ENCODE peak calls at places on chromosomes 16 and 17, in six cellular contexts. R is endothelial cell of umbilical vein, L is GM12878, Y is A549, I is HCT116, F is SK-N-SH. J is an unnamed sample.

GRCh38 chr16:73154063-73154870 is 106.3 kb upstream of the ZFHX3 start:
- DNase-seq in F (no peak), I (no peak), R (peak), Y (no peak), L (no peak), J (peak)

GRCh38 chr17:71441098-71441497 is 679.7 kb upstream of the SOX9 start:
- DNase-seq in Y (peak), F (no peak), L (no peak), R (no peak), I (peak), J (no peak)

GRCh38 chr16:79229371-79229770 is 371.2 kb downstream of the MAF start:
- DNase-seq in I (no peak), R (no peak), Y (no peak), F (no peak), L (no peak), J (no peak)

GRCh38 chr17:30790279-30790678 is 34.2 kb downstream of the CRLF3 start:
- DNase-seq in Y (no peak), F (no peak), I (no peak), L (no peak), R (no peak), J (no peak)

GRCh38 chr17:27551701-27552466 is 79.1 kb upstream of the LGALS9 start:
- DNase-seq in R (no peak), I (peak), L (no peak), F (no peak), Y (peak), J (no peak)

GRCh38 chr17:40542562-40543411 is 22.5 kb downstream of the CCR7 start:
- DNase-seq in L (no peak), R (peak), Y (peak), I (no peak), F (peak), J (no peak)

GRCh38 chr16:15948532-15949209 is 745 bp upstream of the ABCC1 start:
- DNase-seq in R (no peak), I (no peak), Y (no peak), F (no peak), L (no peak), J (no peak)

GRCh38 chr17:68600123-68600880 is 865 bp downstream of the FAM20A start:
- DNase-seq in L (no peak), Y (peak), I (no peak), F (peak), R (no peak), J (no peak)

GRCh38 chr16:87420401-87421368 is 28.5 kb downstream of the MAP1LC3B start:
- DNase-seq in L (no peak), F (no peak), Y (no peak), R (no peak), I (no peak), J (no peak)

GRCh38 chr17:67574658-67575293 is 143.0 kb upstream of the NOL11 start:
- DNase-seq in Y (no peak), R (no peak), F (no peak), L (peak), I (no peak), J (no peak)

GRCh38 chr16:56896244-56896643 is 31.2 kb downstream of the SLC12A3 start:
- DNase-seq in L (no peak), Y (no peak), R (no peak), I (no peak), F (no peak), J (no peak)

GRCh38 chr16:8929086-8929748 is 34.5 kb downstream of the USP7 start:
- DNase-seq in L (peak), R (no peak), F (no peak), Y (no peak), I (no peak), J (peak)

GRCh38 chr17:50506298-50506697 is 1.9 kb upstream of the MYCBPAP start:
- DNase-seq in Y (no peak), L (no peak), I (no peak), R (no peak), F (no peak), J (no peak)

GRCh38 chr17:58040386-58040785 is 33.3 kb upstream of the SRSF1 start:
- DNase-seq in Y (no peak), R (no peak), L (no peak), F (no peak), I (no peak), J (no peak)

GRCh38 chr17:79619196-79619595 is 8.3 kb upstream of the RBFOX3 start:
- DNase-seq in R (no peak), F (peak), L (no peak), I (no peak), Y (no peak), J (no peak)

GRCh38 chr17:63506627-63507026 is 16.5 kb upstream of the KCNH6 start:
- DNase-seq in R (no peak), Y (no peak), I (no peak), F (no peak), L (no peak), J (no peak)

GRCh38 chr16:10385725-10386516 is at the start of gene ATF7IP2:
- DNase-seq in Y (peak), L (peak), R (peak), I (peak), F (peak), J (peak)

GRCh38 chr17:22517716-22518115 is 825.4 kb downstream of the KCNJ18 start:
- DNase-seq in L (no peak), R (no peak), F (no peak), I (no peak), Y (peak), J (peak)

GRCh38 chr16:85553436-85554113 is 59.5 kb upstream of the GSE1 start:
- DNase-seq in Y (peak), L (no peak), F (no peak), R (peak), I (peak), J (peak)

GRCh38 chr17:50201226-50201854 is at the start of gene COL1A1:
- DNase-seq in Y (no peak), R (no peak), L (no peak), F (peak), I (no peak), J (no peak)

GRCh38 chr16:30951785-30952184 is 2.9 kb downstream of the ORAI3 start:
- DNase-seq in L (no peak), Y (no peak), F (no peak), I (no peak), R (peak), J (no peak)

GRCh38 chr17:329794-330420 is 22.7 kb downstream of the RPH3AL start:
- DNase-seq in R (no peak), F (no peak), L (no peak), Y (no peak), I (no peak), J (no peak)

GRCh38 chr17:35041390-35041789 is 22.1 kb downstream of the RFFL start:
- DNase-seq in I (no peak), L (no peak), R (no peak), F (no peak), Y (no peak), J (no peak)

GRCh38 chr17:64091116-64091515 is 38.8 kb downstream of the ERN1 start:
- DNase-seq in R (no peak), F (no peak), L (peak), Y (no peak), I (no peak), J (peak)

GRCh38 chr16:51670527-51670926 is 519.5 kb upstream of the SALL1 start:
- DNase-seq in F (no peak), Y (no peak), L (no peak), I (no peak), R (no peak), J (no peak)

GRCh38 chr17:63961355-63962207 is 11.1 kb downstream of the SCN4A start:
- DNase-seq in R (peak), L (no peak), Y (peak), F (peak), I (peak), J (peak)

GRCh38 chr16:23673971-23674614 is 4.6 kb upstream of the PLK1 start:
- DNase-seq in R (no peak), Y (no peak), I (no peak), L (no peak), F (no peak), J (no peak)

GRCh38 chr17:81952792-81953228 is 5.8 kb upstream of the MYADML2 start:
- DNase-seq in L (no peak), F (no peak), I (no peak), Y (no peak), R (no peak), J (no peak)

GRCh38 chr17:13638855-13639458 is 37.2 kb upstream of the HS3ST3A1 start:
- DNase-seq in L (no peak), F (no peak), R (no peak), I (no peak), Y (no peak), J (no peak)

GRCh38 chr16:56673916-56674315 is 4.3 kb downstream of the MT1H start:
- DNase-seq in Y (peak), F (no peak), I (no peak), L (no peak), R (peak), J (no peak)

GRCh38 chr17:51751072-51751471 is 407.4 kb downstream of the CA10 start:
- DNase-seq in Y (no peak), I (no peak), F (no peak), L (no peak), R (no peak), J (no peak)

GRCh38 chr16:76390476-76390875 is 113.3 kb downstream of the CNTNAP4 start:
- DNase-seq in F (no peak), Y (no peak), I (no peak), R (no peak), L (no peak), J (no peak)

GRCh38 chr16:84240455-84240854 is 643 bp upstream of the KCNG4 start:
- DNase-seq in F (no peak), R (no peak), L (no peak), Y (no peak), I (no peak), J (no peak)

GRCh38 chr16:84239186-84239790 is 524 bp downstream of the KCNG4 start:
- DNase-seq in Y (no peak), F (no peak), I (no peak), L (no peak), R (no peak), J (peak)

GRCh38 chr16:84241778-84242177 is 2.0 kb upstream of the KCNG4 start:
- DNase-seq in Y (no peak), F (no peak), R (no peak), I (no peak), L (no peak), J (no peak)

GRCh38 chr16:84237994-84238750 is 1.6 kb downstream of the KCNG4 start:
- DNase-seq in L (no peak), R (no peak), Y (no peak), I (no peak), F (no peak), J (peak)

GRCh38 chr16:84239910-84240309 is at the start of gene KCNG4:
- DNase-seq in R (no peak), I (no peak), Y (no peak), F (peak), L (no peak), J (peak)
- H3K4me3 ChIP-seq in R (no peak), I (no peak), Y (no peak), F (no peak), L (no peak), J (no peak)

GRCh38 chr16:27470567-27471431 is 68.8 kb downstream of the IL21R start:
- DNase-seq in Y (no peak), L (no peak), F (no peak), R (peak), I (no peak), J (no peak)

GRCh38 chr16:27474041-27474440 is 72.1 kb downstream of the IL21R start:
- DNase-seq in R (no peak), Y (no peak), I (no peak), F (no peak), L (no peak), J (no peak)

GRCh38 chr16:27473101-27473900 is 71.3 kb downstream of the IL21R start:
- DNase-seq in R (no peak), F (no peak), I (no peak), L (no peak), Y (no peak), J (no peak)

GRCh38 chr16:27472091-27473020 is 70.4 kb downstream of the IL21R start:
- DNase-seq in I (no peak), Y (no peak), F (no peak), L (no peak), R (no peak), J (no peak)

GRCh38 chr16:27471661-27472060 is 69.7 kb downstream of the IL21R start:
- DNase-seq in Y (no peak), I (no peak), R (no peak), F (no peak), L (no peak), J (peak)
- TF ChIP-seq MAX in Y (no peak), I (no peak), R (no peak), F (no peak), L (no peak), J (no peak)

DNA sequence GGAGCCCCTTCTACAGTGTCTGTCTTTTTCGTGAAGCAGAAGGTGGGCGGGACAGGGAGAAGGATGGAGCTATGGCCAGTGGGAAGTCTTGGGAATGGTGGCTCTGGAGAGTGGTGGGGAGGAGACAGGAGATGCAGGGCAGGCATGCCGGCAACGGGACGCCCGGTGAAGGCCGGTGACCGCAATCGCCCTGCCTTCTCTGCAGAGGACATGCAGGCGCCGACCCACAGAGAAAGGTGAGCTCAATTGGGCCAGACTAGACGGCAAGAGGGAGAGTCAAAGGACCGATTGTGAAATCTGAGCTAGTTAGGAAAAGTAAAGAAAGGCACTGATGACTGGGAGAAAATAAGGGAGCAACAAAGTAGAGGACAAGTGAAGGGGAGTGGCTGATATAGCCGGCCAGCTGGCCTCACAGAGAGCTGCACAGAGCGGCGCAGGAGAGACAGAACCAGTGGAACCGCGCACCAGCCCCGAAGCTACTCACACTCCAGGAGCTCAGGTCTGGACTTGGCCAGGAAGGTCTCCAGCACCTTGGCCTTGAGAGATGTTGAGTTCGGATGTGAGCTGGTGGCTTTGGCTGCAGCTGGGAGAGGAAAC is 18.9 kb downstream of the TRIM25 start:
- DNase-seq in F (no peak), Y (no peak), L (no peak), I (no peak), R (no peak), J (no peak)
- H3K4me3 ChIP-seq in F (no peak), Y (no peak), L (no peak), I (no peak), R (no peak), J (no peak)

GRCh38 chr17:78360371-78361226 is 722 bp upstream of the SOCS3 start:
- DNase-seq in F (peak), I (peak), R (peak), L (no peak), Y (peak), J (peak)
- TF ChIP-seq MAX in F (peak), I (peak), R (no peak), L (peak), Y (peak), J (no peak)

DNA sequence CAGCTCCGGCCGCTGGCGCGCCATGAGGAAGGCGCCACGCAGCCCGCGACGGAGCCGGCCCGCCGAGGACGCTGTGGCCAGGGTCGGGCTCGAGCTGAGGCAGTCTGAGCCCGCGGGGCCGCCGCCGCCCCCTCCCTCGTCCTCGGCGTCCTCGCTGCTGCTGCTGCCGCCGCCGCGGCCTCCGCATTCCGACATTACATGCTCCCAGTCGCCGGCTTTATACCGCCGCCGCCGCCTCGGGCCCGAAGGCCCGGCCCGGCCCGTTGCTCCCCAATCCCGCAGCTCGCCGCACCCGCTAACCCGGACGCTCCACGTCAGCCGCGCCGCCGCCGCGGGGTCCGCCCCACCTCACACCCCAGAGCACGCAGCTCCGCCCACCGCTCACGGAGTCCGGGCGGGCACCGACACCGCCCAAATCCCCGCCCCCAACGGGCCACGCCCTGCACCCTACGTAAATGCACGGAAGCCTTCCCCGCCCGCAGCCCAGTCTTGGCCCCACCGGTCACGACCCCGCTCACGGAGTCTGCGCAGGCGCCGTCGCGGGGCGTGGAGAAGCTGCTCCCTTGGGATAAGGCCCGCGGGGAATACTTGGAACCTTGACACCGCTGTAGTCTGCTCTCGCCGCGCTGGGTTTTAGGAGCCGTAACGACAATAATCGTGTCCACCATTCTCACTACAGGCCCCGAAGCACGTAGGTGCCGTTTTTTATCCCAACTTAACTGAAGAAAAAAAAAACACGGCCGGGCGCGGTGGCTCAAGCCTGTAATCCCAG is at the start of gene TXNDC11:
- DNase-seq in F (peak), Y (peak), L (peak), I (peak), R (peak), J (peak)
- H3K4me3 ChIP-seq in F (peak), Y (peak), L (peak), I (peak), R (peak), J (peak)

GRCh38 chr17:7767425-7768021 is 50.0 kb downstream of the DNAH2 start:
- DNase-seq in I (no peak), R (no peak), L (no peak), F (no peak), Y (no peak), J (no peak)
- TF ChIP-seq MAX in I (no peak), R (no peak), L (no peak), F (no peak), Y (no peak), J (no peak)

J was measured in NB4.